ENCODE peak calls at places on chromosomes 3 and 15, in seven cellular contexts. K, F, S, L, V, T and W are unnamed samples.
A peak's percentile ranks its signal among the peaks of the same experiment; 100 is the strongest.

GRCh38 chr15:33454996-33455395 is 144.2 kb downstream of the RYR3 start:
- DNase-seq in K (no peak), F (no peak), S (no peak), L (no peak), V (peak; percentile 70), T (no peak), W (no peak)

GRCh38 chr3:31687020-31687802 is 154.5 kb downstream of the STT3B start:
- DNase-seq in K (no peak), F (no peak), S (no peak), L (no peak), V (no peak), T (no peak), W (no peak)

GRCh38 chr3:110106805-110107204 is 769.5 kb upstream of the DPPA4 start:
- DNase-seq in K (no peak), F (no peak), S (peak; percentile 4), L (no peak), V (no peak), T (peak; percentile 24), W (peak; percentile 25)

GRCh38 chr3:185280572-185281365 is 26.9 kb upstream of the EHHADH start:
- DNase-seq in K (peak; percentile 75), F (no peak), S (peak; percentile 61), L (no peak), V (peak; percentile 46), T (peak; percentile 66), W (peak; percentile 65)

GRCh38 chr3:133209871-133210550 is 171.8 kb downstream of the TMEM108 start:
- DNase-seq in K (no peak), F (no peak), S (peak; percentile 68), L (no peak), V (no peak), T (peak; percentile 65), W (peak; percentile 51)

GRCh38 chr15:45670511-45670910 is 35.7 kb downstream of the SQOR start:
- DNase-seq in K (no peak), F (no peak), S (peak; percentile 9), L (no peak), V (no peak), T (no peak), W (no peak)

GRCh38 chr3:129282727-129283327 is 4.2 kb downstream of the HMCES start:
- DNase-seq in K (no peak), F (no peak), S (peak; percentile 37), L (no peak), V (no peak), T (peak; percentile 75), W (peak; percentile 17)

GRCh38 chr3:46472736-46473135 is 8.0 kb upstream of the LTF start:
- DNase-seq in K (no peak), F (peak; percentile 10), S (no peak), L (no peak), V (no peak), T (no peak), W (no peak)

GRCh38 chr3:157354722-157355121 is 81.9 kb upstream of the PTX3 start:
- DNase-seq in K (peak; percentile 15), F (no peak), S (peak; percentile 42), L (no peak), V (peak; percentile 19), T (peak; percentile 17), W (peak; percentile 41)

GRCh38 chr3:127158614-127159221 is 34.2 kb upstream of the PRR23E start:
- DNase-seq in K (no peak), F (no peak), S (peak; percentile 6), L (no peak), V (peak; percentile 23), T (peak; percentile 21), W (no peak)

GRCh38 chr3:21314688-21315087 is 436.3 kb downstream of the ZNF385D start:
- DNase-seq in K (no peak), F (no peak), S (no peak), L (no peak), V (no peak), T (no peak), W (no peak)

GRCh38 chr3:171959532-171960044 is 79.8 kb upstream of the FNDC3B start:
- DNase-seq in K (no peak), F (no peak), S (no peak), L (no peak), V (no peak), T (no peak), W (no peak)

GRCh38 chr3:192904632-192905289 is 12.9 kb downstream of the MB21D2 start:
- DNase-seq in K (no peak), F (no peak), S (no peak), L (no peak), V (no peak), T (no peak), W (no peak)

GRCh38 chr3:129827765-129828164 is 65.7 kb downstream of the TMCC1 start:
- DNase-seq in K (no peak), F (no peak), S (no peak), L (peak; percentile 14), V (no peak), T (no peak), W (no peak)

GRCh38 chr3:197393711-197394110 is 95.3 kb upstream of the DLG1 start:
- DNase-seq in K (no peak), F (no peak), S (no peak), L (no peak), V (no peak), T (no peak), W (no peak)

GRCh38 chr15:34179257-34179656 is 30.6 kb downstream of the KATNBL1 start:
- DNase-seq in K (no peak), F (no peak), S (no peak), L (no peak), V (no peak), T (no peak), W (no peak)

GRCh38 chr3:112134335-112135124 is 1.5 kb upstream of the GCSAM start:
- DNase-seq in K (no peak), F (no peak), S (peak; percentile 6), L (peak; percentile 17), V (peak; percentile 13), T (no peak), W (no peak)

GRCh38 chr3:102745881-102746280 is 311.1 kb downstream of the ZPLD1 start:
- DNase-seq in K (peak; percentile 4), F (no peak), S (peak; percentile 18), L (no peak), V (peak; percentile 6), T (no peak), W (no peak)

GRCh38 chr3:125055165-125055912 is 458 bp downstream of the HEG1 start:
- DNase-seq in K (no peak), F (peak; percentile 67), S (no peak), L (peak; percentile 8), V (no peak), T (no peak), W (no peak)

GRCh38 chr15:37045859-37046318 is 54.5 kb downstream of the MEIS2 start:
- DNase-seq in K (no peak), F (no peak), S (no peak), L (no peak), V (no peak), T (no peak), W (no peak)

GRCh38 chr3:160755776-160756304 is at the start of gene PPM1L:
- DNase-seq in K (peak; percentile 7), F (peak; percentile 79), S (peak; percentile 31), L (peak; percentile 50), V (no peak), T (no peak), W (peak; percentile 57)

GRCh38 chr3:147361671-147362420 is 44.5 kb downstream of the ZIC4 start:
- DNase-seq in K (peak; percentile 34), F (peak; percentile 86), S (no peak), L (no peak), V (no peak), T (peak; percentile 24), W (peak; percentile 56)

GRCh38 chr3:5317572-5317971 is 130.1 kb downstream of the EDEM1 start:
- DNase-seq in K (no peak), F (no peak), S (no peak), L (no peak), V (no peak), T (peak; percentile 21), W (no peak)

GRCh38 chr15:89278307-89278706 is 34.5 kb downstream of the FANCI start:
- DNase-seq in K (no peak), F (no peak), S (peak; percentile 27), L (no peak), V (no peak), T (no peak), W (peak; percentile 3)

GRCh38 chr3:168077091-168077490 is 18.6 kb downstream of the GOLIM4 start:
- DNase-seq in K (no peak), F (no peak), S (no peak), L (no peak), V (no peak), T (no peak), W (peak; percentile 64)

GRCh38 chr15:56099311-56099710 is 105.9 kb upstream of the NEDD4 start:
- DNase-seq in K (no peak), F (no peak), S (no peak), L (no peak), V (no peak), T (no peak), W (no peak)

GRCh38 chr3:71629289-71630252 is 46.0 kb upstream of the FOXP1 start:
- DNase-seq in K (no peak), F (no peak), S (peak; percentile 66), L (no peak), V (no peak), T (no peak), W (peak; percentile 44)